ENCODE peak calls at places on chromosomes 4 and X, in seven cellular contexts. K is IMR-90, I is mesendoderm, X is H9, O is mesenchymal stem cell, D is H1, L is trophoblast cell. G is an unnamed sample.

GRCh38 chr4:173013232-173013932 is 155.2 kb upstream of the GALNT7 start:
- DNase-seq in K (peak), I (peak), X (peak), O (peak), D (no peak), L (peak), G (peak)

GRCh38 chrX:154304901-154305300 is 9.3 kb downstream of the TKTL1 start:
- DNase-seq in K (no peak), I (no peak), X (no peak), O (no peak), D (no peak), L (no peak), G (no peak)

GRCh38 chr4:150385606-150386005 is 196.3 kb upstream of the MAB21L2 start:
- DNase-seq in K (peak), I (peak), X (no peak), O (peak), D (no peak), L (peak), G (no peak)

GRCh38 chr4:1202526-1203378 is 30.4 kb upstream of the SPON2 start:
- DNase-seq in K (no peak), I (no peak), X (no peak), O (no peak), D (no peak), L (no peak), G (no peak)

GRCh38 chr4:92184566-92184965 is 119.2 kb upstream of the GRID2 start:
- DNase-seq in K (peak), I (no peak), X (no peak), O (no peak), D (no peak), L (no peak), G (no peak)

GRCh38 chr4:106421441-106422296 is 53.1 kb upstream of the GIMD1 start:
- DNase-seq in K (peak), I (peak), X (no peak), O (no peak), D (no peak), L (peak), G (no peak)

GRCh38 chr4:173835863-173836262 is 305.8 kb upstream of the HAND2 start:
- DNase-seq in K (peak), I (peak), X (peak), O (peak), D (no peak), L (no peak), G (peak)

GRCh38 chrX:50100188-50100587 is 100.6 kb downstream of the AKAP4 start:
- DNase-seq in K (no peak), I (peak), X (no peak), O (peak), D (no peak), L (peak), G (no peak)

GRCh38 chr4:74822603-74823002 is 28.3 kb upstream of the BTC start:
- DNase-seq in K (no peak), I (no peak), X (no peak), O (no peak), D (no peak), L (no peak), G (no peak)

GRCh38 chr4:10161840-10162239 is 45.2 kb upstream of the WDR1 start:
- DNase-seq in K (no peak), I (no peak), X (no peak), O (no peak), D (no peak), L (no peak), G (no peak)

GRCh38 chr4:18314731-18315130 is 293.2 kb upstream of the LCORL start:
- DNase-seq in K (no peak), I (no peak), X (no peak), O (no peak), D (no peak), L (no peak), G (no peak)

GRCh38 chr4:179325181-179325580 is 1882.9 kb upstream of the AGA start:
- DNase-seq in K (no peak), I (no peak), X (no peak), O (no peak), D (no peak), L (no peak), G (no peak)

GRCh38 chr4:122576261-122577188 is 44.3 kb downstream of the IL21 start:
- DNase-seq in K (peak), I (peak), X (no peak), O (peak), D (no peak), L (peak), G (peak)

GRCh38 chr4:85489273-85489672 is 14.3 kb downstream of the ARHGAP24 start:
- DNase-seq in K (peak), I (peak), X (peak), O (peak), D (no peak), L (peak), G (no peak)

GRCh38 chr4:9745782-9746181 is 35.7 kb upstream of the DRD5 start:
- DNase-seq in K (no peak), I (no peak), X (no peak), O (no peak), D (no peak), L (no peak), G (no peak)

GRCh38 chrX:132488092-132488749 is 617 bp downstream of the MBNL3 start:
- DNase-seq in K (peak), I (peak), X (no peak), O (peak), D (no peak), L (peak), G (no peak)

GRCh38 chr4:118968006-118968405 is 79.4 kb downstream of the SYNPO2 start:
- DNase-seq in K (peak), I (peak), X (peak), O (peak), D (peak), L (peak), G (no peak)

GRCh38 chr4:73870260-73870659 is 1.1 kb downstream of the CXCL1 start:
- DNase-seq in K (no peak), I (peak), X (no peak), O (peak), D (no peak), L (no peak), G (no peak)

GRCh38 chr4:158833602-158834001 is 64.8 kb downstream of the FNIP2 start:
- DNase-seq in K (no peak), I (no peak), X (no peak), O (no peak), D (no peak), L (no peak), G (no peak)

GRCh38 chr4:158840131-158840530 is 71.3 kb downstream of the FNIP2 start:
- DNase-seq in K (no peak), I (no peak), X (no peak), O (no peak), D (no peak), L (no peak), G (no peak)

GRCh38 chr4:158837527-158838141 is 68.8 kb downstream of the FNIP2 start:
- DNase-seq in K (no peak), I (no peak), X (no peak), O (no peak), D (no peak), L (no peak), G (no peak)

GRCh38 chr4:158836828-158837449 is 68.1 kb downstream of the FNIP2 start:
- DNase-seq in K (no peak), I (no peak), X (no peak), O (no peak), D (no peak), L (no peak), G (no peak)

GRCh38 chr4:158835456-158836369 is 66.9 kb downstream of the FNIP2 start:
- DNase-seq in K (no peak), I (peak), X (peak), O (no peak), D (no peak), L (peak), G (no peak)
- H4K8ac ChIP-seq in K (no peak), I (no peak), X (no peak), O (no peak), D (no peak), L (no peak), G (no peak)

DNA sequence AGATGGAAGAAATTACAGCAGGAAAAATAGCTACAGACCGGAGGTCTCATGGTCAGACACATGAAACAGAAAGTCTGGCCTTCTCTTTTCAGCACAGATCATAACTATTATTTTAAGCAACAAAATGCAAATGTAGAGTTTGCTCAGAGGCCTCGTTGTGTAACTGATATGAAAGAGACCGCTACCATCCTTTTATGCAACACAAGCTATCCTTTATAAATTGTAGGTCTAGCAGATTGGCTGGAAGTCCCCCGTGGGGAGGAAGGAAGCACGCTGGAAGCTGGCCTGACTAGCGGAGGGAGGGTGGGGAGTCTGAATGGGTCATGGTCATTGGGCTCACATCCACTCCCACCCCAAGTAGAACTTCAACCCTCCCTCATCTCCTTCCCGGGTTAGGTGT is 27.7 kb downstream of the DMP1 start:
- DNase-seq in K (no peak), I (no peak), X (no peak), O (no peak), D (no peak), L (no peak), G (no peak)
- H4K8ac ChIP-seq in K (no peak), I (no peak), X (no peak), O (no peak), D (no peak), L (no peak), G (no peak)

GRCh38 chr4:145732001-145732400 is 52.1 kb downstream of the C4orf51 start:
- DNase-seq in K (no peak), I (peak), X (no peak), O (peak), D (no peak), L (no peak), G (no peak)

GRCh38 chr4:145734051-145734450 is 54.1 kb downstream of the C4orf51 start:
- DNase-seq in K (no peak), I (peak), X (no peak), O (peak), D (no peak), L (peak), G (no peak)

GRCh38 chr4:145734576-145735329 is 54.8 kb downstream of the C4orf51 start:
- DNase-seq in K (peak), I (peak), X (no peak), O (peak), D (no peak), L (peak), G (no peak)

GRCh38 chr4:145732416-145732815 is 52.5 kb downstream of the C4orf51 start:
- DNase-seq in K (no peak), I (no peak), X (no peak), O (peak), D (no peak), L (no peak), G (no peak)

GRCh38 chr4:145732895-145733880 is 53.2 kb downstream of the C4orf51 start:
- DNase-seq in K (peak), I (peak), X (peak), O (peak), D (peak), L (peak), G (peak)
- H4K8ac ChIP-seq in K (peak), I (no peak), X (no peak), O (peak), D (peak), L (peak), G (peak)

DNA sequence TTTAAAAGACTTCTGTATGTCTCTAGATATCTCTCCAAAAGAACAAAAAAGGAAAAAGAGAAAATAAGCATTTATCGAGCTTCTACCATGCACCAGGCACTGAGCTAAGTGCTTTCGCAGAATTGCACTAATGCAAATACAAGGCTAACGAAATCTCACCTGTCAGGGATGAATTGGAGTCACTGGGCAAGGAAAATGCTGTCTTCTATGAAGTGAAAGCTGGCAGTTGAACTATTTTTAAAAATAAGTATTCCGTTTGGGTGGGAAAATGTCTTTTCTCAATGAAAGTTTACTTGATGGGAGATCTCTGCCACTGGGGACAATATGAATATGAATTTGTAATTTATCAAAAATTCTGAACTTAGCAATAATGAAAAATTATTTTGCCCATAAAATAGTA is 47.6 kb downstream of the COL25A1 start:
- DNase-seq in K (no peak), I (no peak), X (no peak), O (no peak), D (no peak), L (no peak), G (no peak)
- H4K8ac ChIP-seq in K (no peak), I (no peak), X (no peak), O (no peak), D (no peak), L (no peak), G (no peak)